ENCODE peak calls at places on chromosomes 6 and 20, in ten cellular contexts. F is HT-29; O is HS-27A; Q is EL; Y is left ventricle myocardium inferior; U is central memory CD4-positive, alpha-beta T cell; Z is mucosa of descending colon; S is lung; B is cardiac septum; P is T-helper 9 cell. A is an unnamed sample.

GRCh38 chr6:34295721-34296120 is 46.9 kb upstream of the SMIM29 start:
- DNase-seq in Z (no peak), U (no peak), Y (no peak), S (no peak), O (no peak), F (no peak), P (no peak), Q (no peak), B (no peak), A (no peak)

GRCh38 chr6:166750125-166750793 is 123.2 kb upstream of the RPS6KA2 start:
- DNase-seq in Y (no peak), B (no peak), U (no peak), S (no peak), Z (no peak), P (no peak), O (no peak), Q (no peak), F (no peak), A (no peak)

GRCh38 chr20:380763-381580 is 412 bp downstream of the TRIB3 start:
- DNase-seq in B (peak; percentile 80), S (peak; percentile 69), Q (peak; percentile 68), P (peak; percentile 18), Y (peak; percentile 41), Z (peak; percentile 71), F (peak; percentile 54), O (no peak), U (peak; percentile 36), A (peak; percentile 74)

GRCh38 chr20:62662422-62662821 is 20.1 kb downstream of the SLCO4A1 start:
- DNase-seq in Q (peak; percentile 81), B (no peak), F (no peak), Z (no peak), S (no peak), O (no peak), P (no peak), Y (no peak), U (no peak), A (no peak)

GRCh38 chr6:132392792-132393191 is 8.5 kb downstream of the MOXD1 start:
- DNase-seq in Y (no peak), Z (no peak), S (no peak), P (no peak), F (peak; percentile 43), U (no peak), Q (peak; percentile 18), O (no peak), B (no peak), A (no peak)

GRCh38 chr20:6767536-6768227 is at the start of gene BMP2:
- DNase-seq in U (no peak), S (peak; percentile 42), Y (peak; percentile 69), P (no peak), Z (peak; percentile 84), F (peak; percentile 57), Q (peak; percentile 40), O (no peak), B (peak; percentile 77), A (peak; percentile 6)

GRCh38 chr6:114200896-114201295 is 141.9 kb downstream of the HS3ST5 start:
- DNase-seq in B (no peak), S (no peak), Z (no peak), P (no peak), F (no peak), Y (no peak), O (no peak), Q (no peak), U (no peak), A (no peak)

GRCh38 chr6:20564269-20564668 is 30.0 kb downstream of the CDKAL1 start:
- DNase-seq in O (peak; percentile 27), Z (no peak), U (no peak), P (no peak), Y (no peak), Q (peak; percentile 34), S (no peak), B (no peak), F (peak; percentile 66), A (no peak)

GRCh38 chr20:19626896-19627295 is 131.2 kb upstream of the RIN2 start:
- DNase-seq in P (no peak), U (no peak), B (no peak), S (no peak), Z (no peak), Q (peak; percentile 9), F (no peak), O (no peak), Y (no peak), A (no peak)

GRCh38 chr20:35226775-35227681 is 538 bp downstream of the MMP24 start:
- DNase-seq in Q (peak; percentile 46), B (no peak), U (peak; percentile 19), Z (peak; percentile 60), P (peak; percentile 25), F (peak; percentile 19), O (no peak), Y (peak; percentile 20), S (peak; percentile 31), A (peak; percentile 25)

GRCh38 chr6:19303381-19303780 is 533.8 kb upstream of the ID4 start:
- DNase-seq in Z (no peak), F (no peak), Q (no peak), U (no peak), B (no peak), Y (no peak), O (no peak), S (no peak), P (no peak), A (no peak)

GRCh38 chr6:8279094-8279805 is 156.1 kb downstream of the SLC35B3 start:
- DNase-seq in P (no peak), U (no peak), O (no peak), Q (peak; percentile 9), Y (no peak), B (no peak), F (no peak), S (no peak), Z (no peak), A (no peak)

GRCh38 chr6:41332241-41332640 is 3.2 kb upstream of the NCR2 start:
- DNase-seq in Z (no peak), O (no peak), Y (no peak), B (peak; percentile 62), P (no peak), U (no peak), S (no peak), Q (no peak), F (no peak), A (no peak)

GRCh38 chr6:43445576-43445975 is 9.8 kb downstream of the DLK2 start:
- DNase-seq in Y (no peak), U (no peak), O (no peak), F (no peak), Z (no peak), P (no peak), S (no peak), B (no peak), Q (no peak), A (no peak)

GRCh38 chr6:110534731-110535164 is 58.3 kb upstream of the SLC22A16 start:
- DNase-seq in B (no peak), Y (no peak), O (peak; percentile 35), S (no peak), U (no peak), F (peak; percentile 74), P (no peak), Q (peak; percentile 94), Z (no peak), A (no peak)

GRCh38 chr20:62252342-62252966 is 14.1 kb downstream of the OSBPL2 start:
- DNase-seq in B (no peak), Y (no peak), P (no peak), O (no peak), F (no peak), S (no peak), U (no peak), Q (peak; percentile 53), Z (no peak), A (no peak)

GRCh38 chr6:135311446-135312200 is 130.5 kb downstream of the MYB start:
- DNase-seq in Q (no peak), Y (no peak), O (no peak), B (no peak), F (no peak), Z (no peak), U (no peak), P (no peak), S (no peak), A (no peak)

GRCh38 chr6:137496392-137496767 is 2.2 kb upstream of the OLIG3 start:
- DNase-seq in Q (no peak), S (no peak), U (no peak), P (no peak), F (no peak), Y (no peak), B (no peak), O (no peak), Z (no peak), A (no peak)

GRCh38 chr6:96939019-96939805 is 14.7 kb downstream of the KLHL32 start:
- DNase-seq in O (peak; percentile 78), Y (no peak), S (no peak), Z (no peak), U (no peak), B (no peak), P (no peak), F (peak; percentile 29), Q (peak; percentile 75), A (peak; percentile 25)

GRCh38 chr6:138662474-138662873 is 111.1 kb upstream of the CCDC28A start:
- DNase-seq in B (no peak), Q (no peak), U (no peak), Z (no peak), O (no peak), S (no peak), Y (no peak), P (no peak), F (peak; percentile 37), A (no peak)

GRCh38 chr6:151806757-151807512 is 547 bp upstream of the ESR1 start:
- DNase-seq in O (no peak), U (no peak), Q (no peak), S (no peak), Z (no peak), Y (no peak), P (no peak), B (no peak), F (no peak), A (no peak)

GRCh38 chr20:63735859-63736718 is at the start of gene LIME1:
- DNase-seq in Z (peak; percentile 86), Q (no peak), U (peak; percentile 88), Y (no peak), O (no peak), S (no peak), B (peak; percentile 61), P (peak; percentile 69), F (peak; percentile 91), A (peak; percentile 73)

A was measured in CD4-positive, CD25-positive, alpha-beta regulatory T cell.